ENCODE peak calls at places on chromosomes 3 and 15, in ten cellular contexts. One of them, this sample, is unnamed.

GRCh38 chr15:25058080-25058785 is 103.4 kb downstream of the SNRPN start:
- DNase-seq in RWPE2: peak; percentile 52
- DNase-seq in GM12878: no peak
- DNase-seq in fibroblast of lung: no peak
- DNase-seq in AG10803: no peak
- DNase-seq in endothelial cell: no peak
- DNase-seq in ovary: no peak
- DNase-seq in A549: no peak
- DNase-seq in BJ: no peak
- DNase-seq in heart right ventricle: no peak
- DNase-seq in this sample: no peak

GRCh38 chr15:82122754-82123400 is 77.1 kb upstream of the MEX3B start:
- DNase-seq in heart right ventricle: no peak
- DNase-seq in AG10803: peak; percentile 97
- DNase-seq in RWPE2: peak; percentile 96
- DNase-seq in endothelial cell: no peak
- DNase-seq in fibroblast of lung: peak; percentile 99
- DNase-seq in A549: peak; percentile 63
- DNase-seq in ovary: peak; percentile 75
- DNase-seq in BJ: peak; percentile 95
- DNase-seq in GM12878: no peak
- DNase-seq in this sample: no peak

GRCh38 chr3:107514453-107514852 is 8.3 kb upstream of the BBX start:
- DNase-seq in AG10803: no peak
- DNase-seq in heart right ventricle: no peak
- DNase-seq in ovary: no peak
- DNase-seq in GM12878: no peak
- DNase-seq in fibroblast of lung: no peak
- DNase-seq in RWPE2: no peak
- DNase-seq in endothelial cell: no peak
- DNase-seq in BJ: no peak
- DNase-seq in A549: no peak
- DNase-seq in this sample: no peak

GRCh38 chr3:128078875-128079274 is 26.6 kb downstream of the SEC61A1 start:
- DNase-seq in BJ: no peak
- DNase-seq in A549: no peak
- DNase-seq in heart right ventricle: no peak
- DNase-seq in endothelial cell: no peak
- DNase-seq in RWPE2: no peak
- DNase-seq in fibroblast of lung: no peak
- DNase-seq in ovary: no peak
- DNase-seq in GM12878: no peak
- DNase-seq in AG10803: no peak
- DNase-seq in this sample: no peak

GRCh38 chr3:196963309-196963953 is 5.2 kb downstream of the PIGZ start:
- DNase-seq in BJ: no peak
- DNase-seq in RWPE2: no peak
- DNase-seq in endothelial cell: no peak
- DNase-seq in heart right ventricle: no peak
- DNase-seq in GM12878: no peak
- DNase-seq in fibroblast of lung: no peak
- DNase-seq in A549: no peak
- DNase-seq in ovary: no peak
- DNase-seq in AG10803: no peak
- DNase-seq in this sample: no peak

GRCh38 chr15:59958288-59958687 is 45.8 kb upstream of the FOXB1 start:
- DNase-seq in A549: no peak
- DNase-seq in GM12878: no peak
- DNase-seq in RWPE2: no peak
- DNase-seq in heart right ventricle: no peak
- DNase-seq in endothelial cell: no peak
- DNase-seq in fibroblast of lung: no peak
- DNase-seq in AG10803: no peak
- DNase-seq in ovary: no peak
- DNase-seq in BJ: no peak
- DNase-seq in this sample: no peak

GRCh38 chr15:56837281-56837680 is 81.2 kb upstream of the TCF12 start:
- DNase-seq in RWPE2: no peak
- DNase-seq in fibroblast of lung: peak; percentile 78
- DNase-seq in heart right ventricle: no peak
- DNase-seq in AG10803: peak; percentile 59
- DNase-seq in GM12878: no peak
- DNase-seq in endothelial cell: no peak
- DNase-seq in BJ: no peak
- DNase-seq in A549: no peak
- DNase-seq in ovary: no peak
- DNase-seq in this sample: no peak

GRCh38 chr3:149662240-149662887 is 4.5 kb upstream of the WWTR1 start:
- DNase-seq in fibroblast of lung: peak; percentile 49
- DNase-seq in RWPE2: no peak
- DNase-seq in AG10803: peak; percentile 39
- DNase-seq in A549: no peak
- DNase-seq in BJ: no peak
- DNase-seq in endothelial cell: no peak
- DNase-seq in ovary: no peak
- DNase-seq in heart right ventricle: no peak
- DNase-seq in GM12878: no peak
- DNase-seq in this sample: no peak

GRCh38 chr3:135907422-135908165 is 57.9 kb upstream of the PPP2R3A start:
- DNase-seq in RWPE2: no peak
- DNase-seq in fibroblast of lung: no peak
- DNase-seq in GM12878: no peak
- DNase-seq in BJ: no peak
- DNase-seq in heart right ventricle: no peak
- DNase-seq in endothelial cell: no peak
- DNase-seq in A549: no peak
- DNase-seq in ovary: no peak
- DNase-seq in AG10803: no peak
- DNase-seq in this sample: no peak

DNA sequence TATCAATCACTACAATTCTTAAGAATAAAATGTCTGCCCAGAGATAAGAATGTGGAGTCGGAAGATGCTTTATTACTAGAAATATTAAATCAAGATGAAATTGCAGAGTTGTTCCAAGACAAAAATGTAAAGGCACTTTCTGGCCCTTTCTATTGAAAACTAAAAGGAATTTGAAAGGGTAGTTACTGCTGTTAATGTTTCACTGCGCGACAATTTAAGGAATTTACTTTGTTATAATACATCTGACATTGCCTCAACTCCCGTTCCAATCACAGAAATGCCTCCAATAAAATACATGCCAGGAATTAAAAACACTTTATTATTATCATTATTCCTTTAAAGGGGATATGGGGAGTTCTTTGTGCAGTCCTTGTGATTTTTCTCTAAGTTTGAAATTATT is 26.4 kb downstream of the RSL24D1 start:
- DNase-seq in RWPE2: no peak
- DNase-seq in A549: no peak
- DNase-seq in ovary: no peak
- DNase-seq in AG10803: no peak
- DNase-seq in heart right ventricle: no peak
- DNase-seq in BJ: no peak
- DNase-seq in GM12878: no peak
- DNase-seq in endothelial cell: no peak
- DNase-seq in fibroblast of lung: no peak
- DNase-seq in this sample: no peak
- TF ChIP-seq CTCF in RWPE2: no peak
- TF ChIP-seq CTCF in A549: no peak
- TF ChIP-seq CTCF in ovary: no peak
- TF ChIP-seq CTCF in AG10803: no peak
- TF ChIP-seq CTCF in heart right ventricle: no peak
- TF ChIP-seq CTCF in BJ: no peak
- TF ChIP-seq CTCF in GM12878: no peak
- TF ChIP-seq CTCF in endothelial cell: no peak
- TF ChIP-seq CTCF in fibroblast of lung: no peak
- TF ChIP-seq CTCF in this sample: no peak

GRCh38 chr3:157447026-157447694 is 10.5 kb downstream of the PTX3 start:
- DNase-seq in fibroblast of lung: peak; percentile 58
- DNase-seq in RWPE2: no peak
- DNase-seq in ovary: no peak
- DNase-seq in GM12878: no peak
- DNase-seq in heart right ventricle: no peak
- DNase-seq in BJ: no peak
- DNase-seq in endothelial cell: no peak
- DNase-seq in AG10803: peak; percentile 74
- DNase-seq in A549: no peak
- DNase-seq in this sample: no peak
- TF ChIP-seq CTCF in fibroblast of lung: peak; percentile 82
- TF ChIP-seq CTCF in RWPE2: peak; percentile 89
- TF ChIP-seq CTCF in ovary: no peak
- TF ChIP-seq CTCF in GM12878: peak; percentile 20
- TF ChIP-seq CTCF in heart right ventricle: peak; percentile 34
- TF ChIP-seq CTCF in BJ: peak; percentile 74
- TF ChIP-seq CTCF in endothelial cell: no peak
- TF ChIP-seq CTCF in AG10803: peak; percentile 87
- TF ChIP-seq CTCF in A549: peak; percentile 74
- TF ChIP-seq CTCF in this sample: no peak

GRCh38 chr3:179766416-179767133 is 113.7 kb downstream of the USP13 start:
- DNase-seq in A549: no peak
- DNase-seq in fibroblast of lung: no peak
- DNase-seq in RWPE2: no peak
- DNase-seq in ovary: no peak
- DNase-seq in AG10803: no peak
- DNase-seq in heart right ventricle: no peak
- DNase-seq in endothelial cell: no peak
- DNase-seq in BJ: no peak
- DNase-seq in GM12878: no peak
- DNase-seq in this sample: no peak

GRCh38 chr3:179771797-179772196 is 119.0 kb downstream of the USP13 start:
- DNase-seq in fibroblast of lung: no peak
- DNase-seq in endothelial cell: no peak
- DNase-seq in ovary: no peak
- DNase-seq in GM12878: no peak
- DNase-seq in BJ: no peak
- DNase-seq in A549: no peak
- DNase-seq in AG10803: no peak
- DNase-seq in RWPE2: no peak
- DNase-seq in heart right ventricle: no peak
- DNase-seq in this sample: no peak

GRCh38 chr3:179769411-179770247 is 116.8 kb downstream of the USP13 start:
- DNase-seq in endothelial cell: no peak
- DNase-seq in GM12878: no peak
- DNase-seq in AG10803: no peak
- DNase-seq in heart right ventricle: no peak
- DNase-seq in fibroblast of lung: no peak
- DNase-seq in A549: no peak
- DNase-seq in BJ: no peak
- DNase-seq in ovary: no peak
- DNase-seq in RWPE2: no peak
- DNase-seq in this sample: no peak

GRCh38 chr3:179765396-179765795 is 112.6 kb downstream of the USP13 start:
- DNase-seq in fibroblast of lung: no peak
- DNase-seq in RWPE2: no peak
- DNase-seq in AG10803: peak; percentile 32
- DNase-seq in BJ: peak; percentile 2
- DNase-seq in endothelial cell: no peak
- DNase-seq in A549: no peak
- DNase-seq in GM12878: no peak
- DNase-seq in ovary: no peak
- DNase-seq in heart right ventricle: no peak
- DNase-seq in this sample: no peak

DNA sequence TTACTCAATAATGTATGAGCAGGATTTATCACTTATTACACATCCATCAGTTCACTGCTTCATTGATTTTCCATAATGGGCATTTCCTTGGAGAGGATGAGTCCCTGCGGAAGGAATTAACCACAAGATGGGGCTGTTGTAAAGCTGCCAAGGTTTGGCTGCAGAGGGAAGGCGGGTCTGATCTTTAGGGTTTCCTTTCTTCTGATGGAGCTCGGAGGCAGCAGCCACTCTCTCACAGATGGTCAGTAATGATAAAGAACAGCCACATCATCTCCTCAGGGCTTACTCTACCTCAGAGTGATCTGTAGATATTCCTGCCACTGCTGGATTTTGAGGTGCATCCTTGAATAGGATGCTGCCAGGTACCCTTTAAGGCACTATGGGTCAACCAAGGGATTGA is 115.2 kb downstream of the USP13 start:
- DNase-seq in AG10803: peak; percentile 70
- DNase-seq in A549: peak; percentile 14
- DNase-seq in fibroblast of lung: peak; percentile 75
- DNase-seq in endothelial cell: peak; percentile 63
- DNase-seq in ovary: peak; percentile 30
- DNase-seq in GM12878: no peak
- DNase-seq in heart right ventricle: no peak
- DNase-seq in RWPE2: no peak
- DNase-seq in BJ: peak; percentile 3
- DNase-seq in this sample: no peak
- TF ChIP-seq CTCF in AG10803: peak; percentile 61
- TF ChIP-seq CTCF in A549: peak; percentile 39
- TF ChIP-seq CTCF in fibroblast of lung: peak; percentile 63
- TF ChIP-seq CTCF in endothelial cell: no peak
- TF ChIP-seq CTCF in ovary: peak; percentile 26
- TF ChIP-seq CTCF in GM12878: peak; percentile 7
- TF ChIP-seq CTCF in heart right ventricle: peak; percentile 12
- TF ChIP-seq CTCF in RWPE2: peak; percentile 66
- TF ChIP-seq CTCF in BJ: peak; percentile 72
- TF ChIP-seq CTCF in this sample: no peak

GRCh38 chr3:185087419-185087818 is 65.4 kb downstream of the C3orf70 start:
- DNase-seq in AG10803: no peak
- DNase-seq in GM12878: no peak
- DNase-seq in A549: no peak
- DNase-seq in heart right ventricle: no peak
- DNase-seq in endothelial cell: no peak
- DNase-seq in ovary: no peak
- DNase-seq in fibroblast of lung: no peak
- DNase-seq in BJ: no peak
- DNase-seq in RWPE2: no peak
- DNase-seq in this sample: no peak

GRCh38 chr3:185082829-185083228 is 70.0 kb downstream of the C3orf70 start:
- DNase-seq in AG10803: no peak
- DNase-seq in ovary: no peak
- DNase-seq in fibroblast of lung: no peak
- DNase-seq in A549: no peak
- DNase-seq in RWPE2: no peak
- DNase-seq in BJ: no peak
- DNase-seq in heart right ventricle: no peak
- DNase-seq in GM12878: no peak
- DNase-seq in endothelial cell: no peak
- DNase-seq in this sample: no peak

GRCh38 chr3:185084402-185084801 is 68.5 kb downstream of the C3orf70 start:
- DNase-seq in fibroblast of lung: no peak
- DNase-seq in heart right ventricle: no peak
- DNase-seq in ovary: no peak
- DNase-seq in A549: no peak
- DNase-seq in BJ: no peak
- DNase-seq in GM12878: no peak
- DNase-seq in RWPE2: no peak
- DNase-seq in AG10803: no peak
- DNase-seq in endothelial cell: no peak
- DNase-seq in this sample: no peak

GRCh38 chr3:185082149-185082548 is 70.7 kb downstream of the C3orf70 start:
- DNase-seq in A549: no peak
- DNase-seq in BJ: no peak
- DNase-seq in GM12878: no peak
- DNase-seq in AG10803: no peak
- DNase-seq in heart right ventricle: no peak
- DNase-seq in RWPE2: no peak
- DNase-seq in endothelial cell: no peak
- DNase-seq in ovary: no peak
- DNase-seq in fibroblast of lung: peak; percentile 5
- DNase-seq in this sample: no peak

GRCh38 chr3:185084883-185085282 is 68.0 kb downstream of the C3orf70 start:
- DNase-seq in RWPE2: no peak
- DNase-seq in A549: no peak
- DNase-seq in AG10803: peak; percentile 72
- DNase-seq in ovary: no peak
- DNase-seq in heart right ventricle: no peak
- DNase-seq in endothelial cell: no peak
- DNase-seq in GM12878: no peak
- DNase-seq in BJ: peak; percentile 65
- DNase-seq in fibroblast of lung: peak; percentile 80
- DNase-seq in this sample: no peak
- TF ChIP-seq CTCF in RWPE2: no peak
- TF ChIP-seq CTCF in A549: no peak
- TF ChIP-seq CTCF in AG10803: peak; percentile 54
- TF ChIP-seq CTCF in ovary: no peak
- TF ChIP-seq CTCF in heart right ventricle: no peak
- TF ChIP-seq CTCF in endothelial cell: no peak
- TF ChIP-seq CTCF in GM12878: no peak
- TF ChIP-seq CTCF in BJ: peak; percentile 77
- TF ChIP-seq CTCF in fibroblast of lung: no peak
- TF ChIP-seq CTCF in this sample: no peak